ENCODE peak calls at places on chromosomes 2 and 18, in four cellular contexts. One of them, this sample, is unnamed. For H3K36me3, the result is how much of the 10 kb centered on the place peaks cover.

GRCh38 chr2:96831679-96832078 is 12.1 kb downstream of the ANKRD23 start:
- DNase-seq in Panc1: no peak
- DNase-seq in upper lobe of left lung: no peak
- DNase-seq in HepG2: no peak
- DNase-seq in this sample: no peak

GRCh38 chr2:198788676-198789075 is 669.1 kb downstream of the SATB2 start:
- DNase-seq in upper lobe of left lung: no peak
- DNase-seq in Panc1: no peak
- DNase-seq in HepG2: no peak
- DNase-seq in this sample: no peak

GRCh38 chr2:120712180-120712678 is 23.4 kb upstream of the GLI2 start:
- DNase-seq in upper lobe of left lung: no peak
- DNase-seq in Panc1: no peak
- DNase-seq in HepG2: no peak
- DNase-seq in this sample: no peak

GRCh38 chr2:10221976-10222870 is 80.5 kb upstream of the HPCAL1 start:
- DNase-seq in upper lobe of left lung: no peak
- DNase-seq in HepG2: no peak
- DNase-seq in Panc1: no peak
- DNase-seq in this sample: no peak

GRCh38 chr18:74942319-74942910 is 266.5 kb downstream of the PTGR3 start:
- DNase-seq in Panc1: no peak
- DNase-seq in upper lobe of left lung: peak
- DNase-seq in HepG2: no peak
- DNase-seq in this sample: no peak

GRCh38 chr2:70380621-70381020 is 78.8 kb upstream of the FAM136A start:
- DNase-seq in HepG2: no peak
- DNase-seq in upper lobe of left lung: no peak
- DNase-seq in Panc1: no peak
- DNase-seq in this sample: no peak

GRCh38 chr18:78875268-78875997 is 104.2 kb upstream of the SALL3 start:
- DNase-seq in Panc1: peak
- DNase-seq in HepG2: peak
- DNase-seq in upper lobe of left lung: no peak
- DNase-seq in this sample: no peak

GRCh38 chr2:238743243-238744068 is 104.4 kb upstream of the TWIST2 start:
- DNase-seq in Panc1: no peak
- DNase-seq in upper lobe of left lung: no peak
- DNase-seq in HepG2: no peak
- DNase-seq in this sample: no peak

GRCh38 chr2:7685342-7686015 is 768.3 kb downstream of the RNF144A start:
- DNase-seq in upper lobe of left lung: no peak
- DNase-seq in Panc1: no peak
- DNase-seq in HepG2: no peak
- DNase-seq in this sample: no peak

GRCh38 chr18:24136967-24137373 is 1.9 kb upstream of the CABYR start:
- DNase-seq in Panc1: no peak
- DNase-seq in HepG2: no peak
- DNase-seq in upper lobe of left lung: no peak
- DNase-seq in this sample: no peak

GRCh38 chr18:24142376-24142775 is 3.5 kb downstream of the CABYR start:
- DNase-seq in Panc1: no peak
- DNase-seq in upper lobe of left lung: no peak
- DNase-seq in HepG2: no peak
- DNase-seq in this sample: no peak

GRCh38 chr18:24140697-24141096 is 1.8 kb downstream of the CABYR start:
- DNase-seq in HepG2: no peak
- DNase-seq in Panc1: no peak
- DNase-seq in upper lobe of left lung: no peak
- DNase-seq in this sample: no peak

GRCh38 chr18:24138281-24138883 is 480 bp upstream of the CABYR start:
- DNase-seq in HepG2: no peak
- DNase-seq in Panc1: no peak
- DNase-seq in upper lobe of left lung: no peak
- DNase-seq in this sample: no peak

GRCh38 chr18:24138884-24139616 is at the start of gene CABYR:
- DNase-seq in upper lobe of left lung: peak
- DNase-seq in Panc1: no peak
- DNase-seq in HepG2: peak
- DNase-seq in this sample: peak
- TF ChIP-seq POLR2AphosphoS5 in upper lobe of left lung: no peak
- TF ChIP-seq POLR2AphosphoS5 in Panc1: peak
- TF ChIP-seq POLR2AphosphoS5 in HepG2: no peak
- TF ChIP-seq POLR2AphosphoS5 in this sample: no peak

DNA sequence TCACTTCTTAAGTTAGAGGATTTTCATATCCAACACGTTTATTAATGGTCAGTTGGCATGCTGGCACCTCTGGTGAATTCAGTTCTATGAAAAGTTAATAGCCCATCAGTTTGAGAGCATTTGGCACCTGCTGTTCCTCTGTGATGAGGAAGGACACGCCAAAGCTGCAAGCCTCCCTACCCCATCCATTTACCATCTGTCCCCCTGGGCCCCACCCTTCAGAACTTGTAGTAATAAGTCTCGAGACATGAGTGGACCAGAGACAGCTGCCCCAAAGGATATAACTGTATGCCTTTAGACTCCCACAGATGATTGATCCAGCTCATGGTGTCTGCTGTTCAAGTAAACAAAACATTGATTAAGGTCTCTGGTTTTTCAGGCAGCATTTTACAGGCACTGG is 6.3 kb downstream of the OST4 start:
- DNase-seq in Panc1: no peak
- DNase-seq in upper lobe of left lung: no peak
- DNase-seq in HepG2: no peak
- DNase-seq in this sample: no peak
- H3K36me3 ChIP-seq in Panc1: under half
- H3K36me3 ChIP-seq in upper lobe of left lung: under half
- H3K36me3 ChIP-seq in HepG2: under half
- H3K36me3 ChIP-seq in this sample: under half

GRCh38 chr2:160703648-160704585 is 210.3 kb upstream of the RBMS1 start:
- DNase-seq in Panc1: no peak
- DNase-seq in HepG2: no peak
- DNase-seq in upper lobe of left lung: no peak
- DNase-seq in this sample: no peak
- TF ChIP-seq POLR2AphosphoS5 in Panc1: no peak
- TF ChIP-seq POLR2AphosphoS5 in HepG2: no peak
- TF ChIP-seq POLR2AphosphoS5 in upper lobe of left lung: no peak
- TF ChIP-seq POLR2AphosphoS5 in this sample: no peak

GRCh38 chr2:152632736-152633135 is 84.5 kb downstream of the PRPF40A start:
- DNase-seq in Panc1: no peak
- DNase-seq in HepG2: no peak
- DNase-seq in upper lobe of left lung: no peak
- DNase-seq in this sample: no peak

GRCh38 chr2:152644197-152644873 is 72.9 kb downstream of the PRPF40A start:
- DNase-seq in upper lobe of left lung: no peak
- DNase-seq in HepG2: no peak
- DNase-seq in Panc1: no peak
- DNase-seq in this sample: no peak

GRCh38 chr2:152635635-152636298 is 81.5 kb downstream of the PRPF40A start:
- DNase-seq in Panc1: peak
- DNase-seq in upper lobe of left lung: peak
- DNase-seq in HepG2: peak
- DNase-seq in this sample: no peak

GRCh38 chr2:152637251-152637650 is 80.0 kb downstream of the PRPF40A start:
- DNase-seq in Panc1: no peak
- DNase-seq in HepG2: no peak
- DNase-seq in upper lobe of left lung: no peak
- DNase-seq in this sample: no peak

GRCh38 chr2:152638590-152638989 is 78.7 kb downstream of the PRPF40A start:
- DNase-seq in HepG2: no peak
- DNase-seq in upper lobe of left lung: peak
- DNase-seq in Panc1: no peak
- DNase-seq in this sample: no peak
- H3K36me3 ChIP-seq in HepG2: half or more
- H3K36me3 ChIP-seq in upper lobe of left lung: under half
- H3K36me3 ChIP-seq in Panc1: under half
- H3K36me3 ChIP-seq in this sample: under half

DNA sequence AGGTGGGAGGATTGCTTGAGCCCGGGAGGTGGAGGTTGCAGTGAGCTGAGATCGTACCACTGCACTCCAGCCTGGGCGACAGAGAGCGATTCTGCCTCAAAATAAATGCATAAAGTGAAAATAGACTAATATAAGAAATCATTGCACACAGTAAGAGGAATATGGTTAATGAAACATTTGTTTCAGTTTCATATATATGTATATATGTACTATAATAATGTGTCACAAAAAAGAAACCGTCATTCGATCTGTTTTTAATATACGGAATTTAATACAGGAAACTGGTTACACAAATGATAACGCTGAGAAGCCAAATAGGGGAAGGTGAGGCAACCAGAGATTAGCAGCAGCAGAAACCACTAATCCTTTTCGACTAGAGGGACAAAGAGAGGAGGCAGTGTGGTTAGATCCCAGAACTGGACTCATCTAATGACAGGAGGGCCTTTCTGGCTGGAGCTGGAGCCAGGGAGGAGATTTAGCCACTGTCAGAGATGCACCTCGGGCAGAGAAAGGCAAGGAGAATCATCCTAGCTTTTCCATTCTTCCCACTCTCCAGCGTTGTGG is 64.2 kb upstream of the GREB1L start:
- DNase-seq in HepG2: no peak
- DNase-seq in Panc1: no peak
- DNase-seq in upper lobe of left lung: no peak
- DNase-seq in this sample: no peak
- TF ChIP-seq POLR2AphosphoS5 in HepG2: no peak
- TF ChIP-seq POLR2AphosphoS5 in Panc1: no peak
- TF ChIP-seq POLR2AphosphoS5 in upper lobe of left lung: no peak
- TF ChIP-seq POLR2AphosphoS5 in this sample: no peak

GRCh38 chr2:206774871-206775270 is 9.5 kb downstream of the FASTKD2 start:
- DNase-seq in Panc1: no peak
- DNase-seq in upper lobe of left lung: no peak
- DNase-seq in HepG2: no peak
- DNase-seq in this sample: no peak
- H3K36me3 ChIP-seq in Panc1: under half
- H3K36me3 ChIP-seq in upper lobe of left lung: under half
- H3K36me3 ChIP-seq in HepG2: half or more
- H3K36me3 ChIP-seq in this sample: under half

GRCh38 chr18:3264362-3264761 is 2.4 kb downstream of the MYL12B start:
- DNase-seq in upper lobe of left lung: no peak
- DNase-seq in Panc1: no peak
- DNase-seq in HepG2: peak
- DNase-seq in this sample: no peak
- TF ChIP-seq POLR2AphosphoS5 in upper lobe of left lung: no peak
- TF ChIP-seq POLR2AphosphoS5 in Panc1: no peak
- TF ChIP-seq POLR2AphosphoS5 in HepG2: no peak
- TF ChIP-seq POLR2AphosphoS5 in this sample: no peak

GRCh38 chr2:54626131-54626530 is 97.3 kb upstream of the EML6 start:
- DNase-seq in upper lobe of left lung: no peak
- DNase-seq in Panc1: no peak
- DNase-seq in HepG2: no peak
- DNase-seq in this sample: no peak
- H3K36me3 ChIP-seq in upper lobe of left lung: half or more
- H3K36me3 ChIP-seq in Panc1: under half
- H3K36me3 ChIP-seq in HepG2: half or more
- H3K36me3 ChIP-seq in this sample: under half

GRCh38 chr2:64979744-64980143 is 9.5 kb upstream of the SLC1A4 start:
- DNase-seq in Panc1: no peak
- DNase-seq in HepG2: no peak
- DNase-seq in upper lobe of left lung: no peak
- DNase-seq in this sample: no peak

GRCh38 chr2:64976276-64976675 is 12.9 kb upstream of the SLC1A4 start:
- DNase-seq in upper lobe of left lung: no peak
- DNase-seq in HepG2: no peak
- DNase-seq in Panc1: no peak
- DNase-seq in this sample: no peak

GRCh38 chr2:64972856-64973255 is 16.3 kb upstream of the SLC1A4 start:
- DNase-seq in upper lobe of left lung: no peak
- DNase-seq in Panc1: no peak
- DNase-seq in HepG2: no peak
- DNase-seq in this sample: no peak

GRCh38 chr2:64978514-64979268 is 10.5 kb upstream of the SLC1A4 start:
- DNase-seq in HepG2: no peak
- DNase-seq in Panc1: no peak
- DNase-seq in upper lobe of left lung: peak
- DNase-seq in this sample: no peak

DNA sequence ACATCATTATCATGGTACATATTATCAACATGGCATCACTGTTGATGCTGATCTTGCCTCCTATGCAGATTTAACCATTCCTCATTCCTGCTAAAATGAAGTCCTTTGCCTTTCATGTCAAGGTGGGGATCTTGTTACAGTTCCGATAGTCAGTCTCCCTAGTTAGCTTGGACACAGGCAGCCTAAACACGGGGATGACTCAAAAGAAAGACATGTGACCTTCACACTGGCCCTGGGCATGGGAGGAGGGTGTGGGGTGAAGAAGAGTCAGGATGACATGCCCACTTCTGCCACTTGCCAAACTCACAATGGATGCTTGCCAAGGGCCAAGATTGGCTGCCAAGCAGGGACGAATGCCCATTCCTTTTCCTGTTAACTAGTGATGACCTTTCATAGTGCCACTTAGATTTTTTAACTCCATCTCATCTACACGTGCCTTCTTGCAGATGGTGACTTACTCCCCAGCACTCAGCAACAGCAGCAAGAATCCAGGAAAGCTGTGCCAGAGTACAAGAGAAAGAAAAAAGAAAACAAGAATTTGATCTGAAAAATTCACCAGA is 13.9 kb upstream of the SLC1A4 start:
- DNase-seq in HepG2: peak
- DNase-seq in upper lobe of left lung: no peak
- DNase-seq in Panc1: peak
- DNase-seq in this sample: peak
- TF ChIP-seq POLR2AphosphoS5 in HepG2: no peak
- TF ChIP-seq POLR2AphosphoS5 in upper lobe of left lung: no peak
- TF ChIP-seq POLR2AphosphoS5 in Panc1: no peak
- TF ChIP-seq POLR2AphosphoS5 in this sample: no peak